ENCODE peak calls at places on chromosomes 1 and 21, in six cellular contexts. F is CD4-positive, alpha-beta memory T cell; L is heart left ventricle; R is hepatocyte; Z is tibial artery; C is HCT116. X is an unnamed sample.
A peak's percentile ranks its signal among the peaks of the same experiment; 100 is the strongest.

GRCh38 chr1:64112281-64112680 is 91.1 kb upstream of the UBE2U start:
- DNase-seq in F (no peak), L (no peak), R (no peak), Z (no peak), C (no peak), X (no peak)

GRCh38 chr1:85366391-85366790 is 90.0 kb upstream of the BCL10 start:
- DNase-seq in F (no peak), L (no peak), R (no peak), Z (no peak), C (no peak), X (no peak)

GRCh38 chr1:94974824-94975223 is 47.9 kb upstream of the CNN3 start:
- DNase-seq in F (no peak), L (no peak), R (no peak), Z (no peak), C (no peak), X (no peak)

GRCh38 chr1:204127597-204128242 is 24.1 kb downstream of the ETNK2 start:
- DNase-seq in F (no peak), L (peak; percentile 59), R (peak; percentile 86), Z (peak; percentile 87), C (peak; percentile 62), X (no peak)

GRCh38 chr1:107058245-107059032 is 2.0 kb downstream of the PRMT6 start:
- DNase-seq in F (no peak), L (no peak), R (no peak), Z (no peak), C (no peak), X (no peak)

GRCh38 chr21:43321111-43321510 is 105.8 kb downstream of the SIK1 start:
- DNase-seq in F (no peak), L (no peak), R (peak; percentile 77), Z (no peak), C (no peak), X (no peak)

GRCh38 chr21:41601573-41602371 is 93.8 kb upstream of the TMPRSS2 start:
- DNase-seq in F (no peak), L (no peak), R (peak; percentile 60), Z (peak; percentile 32), C (no peak), X (no peak)

GRCh38 chr1:191641420-191642215 is 516.6 kb upstream of the RGS18 start:
- DNase-seq in F (no peak), L (no peak), R (no peak), Z (no peak), C (no peak), X (no peak)

GRCh38 chr1:111696330-111696729 is 42.9 kb downstream of the INKA2 start:
- DNase-seq in F (no peak), L (no peak), R (no peak), Z (no peak), C (no peak), X (no peak)

GRCh38 chr1:221099747-221100146 is 220.5 kb downstream of the HLX start:
- DNase-seq in F (no peak), L (no peak), R (no peak), Z (no peak), C (no peak), X (no peak)

GRCh38 chr1:226064816-226065248 is 2.3 kb downstream of the H3-3A start:
- DNase-seq in F (peak; percentile 62), L (peak; percentile 41), R (peak; percentile 75), Z (no peak), C (no peak), X (peak; percentile 18)

GRCh38 chr21:14718957-14719356 is 172.8 kb upstream of the SAMSN1 start:
- DNase-seq in F (no peak), L (no peak), R (no peak), Z (no peak), C (no peak), X (no peak)

GRCh38 chr1:201570886-201571624 is 32.1 kb downstream of the NAV1 start:
- DNase-seq in F (no peak), L (no peak), R (no peak), Z (no peak), C (no peak), X (no peak)

GRCh38 chr1:220527279-220528048 is 472 bp upstream of the MARK1 start:
- DNase-seq in F (no peak), L (peak; percentile 47), R (peak; percentile 28), Z (peak; percentile 75), C (no peak), X (no peak)

GRCh38 chr1:157166581-157166980 is 28.4 kb upstream of the ETV3 start:
- DNase-seq in F (no peak), L (no peak), R (no peak), Z (no peak), C (no peak), X (no peak)

GRCh38 chr1:52753169-52753568 is 26.9 kb downstream of the ZYG11B start:
- DNase-seq in F (no peak), L (no peak), R (no peak), Z (no peak), C (no peak), X (no peak)

GRCh38 chr1:185853739-185854138 is 119.5 kb downstream of the HMCN1 start:
- DNase-seq in F (no peak), L (no peak), R (no peak), Z (no peak), C (no peak), X (no peak)

GRCh38 chr1:224703702-224704408 is 87.7 kb downstream of the CNIH3 start:
- DNase-seq in F (no peak), L (no peak), R (no peak), Z (no peak), C (no peak), X (no peak)

GRCh38 chr1:60068393-60069045 is 5.1 kb downstream of the C1orf87 start:
- DNase-seq in F (no peak), L (no peak), R (no peak), Z (no peak), C (no peak), X (no peak)

GRCh38 chr1:23854568-23854967 is 13.5 kb downstream of the FUCA1 start:
- DNase-seq in F (no peak), L (no peak), R (no peak), Z (no peak), C (no peak), X (no peak)

GRCh38 chr1:117824612-117825011 is 104.8 kb downstream of the GDAP2 start:
- DNase-seq in F (no peak), L (no peak), R (no peak), Z (peak; percentile 66), C (no peak), X (no peak)

GRCh38 chr1:119816407-119816806 is 5.1 kb upstream of the REG4 start:
- DNase-seq in F (no peak), L (no peak), R (peak; percentile 70), Z (no peak), C (no peak), X (no peak)

GRCh38 chr1:178931843-178932551 is 61.1 kb upstream of the ANGPTL1 start:
- DNase-seq in F (no peak), L (peak; percentile 54), R (peak; percentile 73), Z (peak; percentile 92), C (no peak), X (no peak)

GRCh38 chr21:28624626-28625025 is 368.1 kb downstream of the LTN1 start:
- DNase-seq in F (no peak), L (no peak), R (no peak), Z (no peak), C (no peak), X (no peak)

GRCh38 chr1:241713316-241713715 is 61.2 kb downstream of the WDR64 start:
- DNase-seq in F (no peak), L (no peak), R (no peak), Z (no peak), C (no peak), X (no peak)

DNA sequence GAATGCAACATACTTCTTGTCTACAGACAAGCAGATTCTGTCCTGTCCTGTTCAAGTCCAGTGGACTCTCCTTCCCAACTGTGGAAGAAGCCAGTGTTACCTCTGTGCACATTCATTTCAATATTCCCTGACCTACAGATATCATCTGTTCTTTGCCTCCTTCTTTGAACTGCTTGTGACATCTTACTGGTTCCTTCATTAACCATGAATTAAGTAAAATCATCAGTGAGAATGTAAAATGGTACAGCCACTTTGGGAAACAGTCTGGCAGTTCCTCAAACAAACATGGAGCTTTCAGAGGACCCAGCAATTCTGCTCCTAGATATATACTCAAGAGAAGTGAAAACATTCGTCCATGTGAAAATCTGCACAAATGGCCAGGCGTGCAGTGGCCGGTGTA is 6.8 kb downstream of the SRARP start:
- DNase-seq in F (no peak), L (no peak), R (no peak), Z (no peak), C (no peak), X (no peak)
- H3K9me3 ChIP-seq in F (no peaks in the 10 kb centered on the region), L (no peaks in the 10 kb centered on the region), R (no peaks in the 10 kb centered on the region), Z (no peaks in the 10 kb centered on the region), C (no peaks in the 10 kb centered on the region), X (no peaks in the 10 kb centered on the region)

GRCh38 chr21:27372381-27372780 is 405.5 kb upstream of the ADAMTS5 start:
- DNase-seq in F (no peak), L (no peak), R (no peak), Z (no peak), C (no peak), X (no peak)
- H3K9me3 ChIP-seq in F (no peaks in the 10 kb centered on the region), L (no peaks in the 10 kb centered on the region), R (no peaks in the 10 kb centered on the region), Z (no peaks in the 10 kb centered on the region), C (peaks cover 41% of the 10 kb centered on the region), X (no peaks in the 10 kb centered on the region)

DNA sequence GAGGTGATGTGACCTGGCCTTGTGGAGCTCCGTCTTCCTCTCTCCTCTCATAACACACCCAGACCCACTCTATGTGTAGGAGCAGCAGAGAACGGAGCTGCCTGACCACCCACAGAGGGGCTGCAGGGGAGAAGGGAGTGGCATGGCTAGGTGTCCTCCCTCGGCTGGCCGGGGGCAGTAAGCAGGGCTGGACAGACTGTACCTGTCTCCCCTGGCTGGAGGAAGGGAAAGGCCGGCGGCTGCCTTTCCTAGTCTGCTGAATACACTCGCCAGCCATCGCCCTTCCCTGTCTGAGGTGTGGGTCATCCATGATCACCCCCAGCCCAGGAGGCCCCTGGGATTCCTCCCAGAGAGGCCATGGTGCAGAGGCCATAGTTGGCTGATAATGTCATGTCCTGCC is 187.2 kb upstream of the AJAP1 start:
- DNase-seq in F (no peak), L (no peak), R (no peak), Z (peak; percentile 25), C (no peak), X (no peak)
- H3K9me3 ChIP-seq in F (no peaks in the 10 kb centered on the region), L (no peaks in the 10 kb centered on the region), R (no peaks in the 10 kb centered on the region), Z (no peaks in the 10 kb centered on the region), C (no peaks in the 10 kb centered on the region), X (no peaks in the 10 kb centered on the region)

GRCh38 chr1:152225678-152226077 is 1.7 kb upstream of the HRNR start:
- DNase-seq in F (no peak), L (no peak), R (no peak), Z (no peak), C (no peak), X (no peak)

GRCh38 chr1:152228831-152229230 is 4.8 kb upstream of the HRNR start:
- DNase-seq in F (no peak), L (no peak), R (no peak), Z (no peak), C (no peak), X (no peak)

GRCh38 chr1:152224093-152224492 is at the start of gene HRNR:
- DNase-seq in F (no peak), L (no peak), R (no peak), Z (no peak), C (no peak), X (no peak)

DNA sequence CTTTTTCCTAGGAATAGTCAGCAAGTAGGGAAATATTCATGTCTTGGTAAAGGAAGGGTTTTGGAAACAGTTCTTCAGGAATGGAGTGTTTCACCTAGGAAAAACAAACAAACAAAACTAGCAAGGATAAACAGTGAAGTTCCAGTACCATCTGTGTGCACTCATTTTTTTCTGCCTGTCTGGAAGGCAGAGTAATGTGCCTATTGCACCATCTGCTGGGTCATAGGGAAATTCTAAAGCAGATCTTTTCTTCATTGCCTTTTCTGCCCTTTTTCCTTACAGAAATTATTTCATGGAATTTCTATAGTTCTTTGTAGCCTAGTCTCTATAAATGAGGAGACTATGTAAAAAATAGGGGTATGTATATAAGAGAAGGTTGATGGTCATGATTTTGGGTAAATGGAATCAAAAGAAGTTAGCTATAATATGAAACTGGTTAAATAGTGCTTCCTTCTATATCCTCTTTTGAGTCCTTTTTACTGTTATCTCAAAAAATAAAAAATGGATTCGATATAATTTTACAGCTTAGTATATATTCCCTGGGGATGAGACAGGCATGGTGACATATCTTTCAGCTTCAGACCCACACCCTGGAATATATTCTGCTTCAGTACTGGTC is 3.4 kb upstream of the HRNR start:
- DNase-seq in F (no peak), L (no peak), R (no peak), Z (no peak), C (no peak), X (no peak)
- H3K9me3 ChIP-seq in F (no peaks in the 10 kb centered on the region), L (no peaks in the 10 kb centered on the region), R (no peaks in the 10 kb centered on the region), Z (no peaks in the 10 kb centered on the region), C (no peaks in the 10 kb centered on the region), X (no peaks in the 10 kb centered on the region)

X was measured in T-helper 17 cell.